ENCODE peak calls at places on chromosomes 12 and 14, in five cellular contexts. D is effector CD4-positive, alpha-beta T cell; E is PC-3; L is HuH-7.5; N is occipital lobe. X is an unnamed sample.

GRCh38 chr12:92444763-92445162 is 258.0 kb upstream of the PLEKHG7 start:
- DNase-seq in E (no peak), L (no peak), D (no peak), N (no peak), X (no peak)

GRCh38 chr12:131052063-131052781 is 98.5 kb downstream of the ADGRD1 start:
- DNase-seq in E (no peak), D (no peak), L (no peak), N (no peak), X (no peak)

GRCh38 chr12:33248364-33248763 is 191.3 kb downstream of the SYT10 start:
- DNase-seq in N (no peak), E (peak), D (no peak), L (no peak), X (no peak)

GRCh38 chr14:94363171-94363624 is 25.2 kb downstream of the SERPINA1 start:
- DNase-seq in D (no peak), E (no peak), N (no peak), L (no peak), X (no peak)

GRCh38 chr14:56730468-56731145 is 79.7 kb downstream of the OTX2 start:
- DNase-seq in D (no peak), N (no peak), E (no peak), L (no peak), X (no peak)

GRCh38 chr14:50551877-50552276 is 8.1 kb upstream of the ATL1 start:
- DNase-seq in D (no peak), L (no peak), E (no peak), N (no peak), X (no peak)

GRCh38 chr12:6193853-6194815 is 6.1 kb upstream of the CD9 start:
- DNase-seq in D (no peak), L (no peak), E (no peak), N (no peak), X (no peak)

GRCh38 chr12:51441583-51441982 is 17.0 kb downstream of the SLC4A8 start:
- DNase-seq in D (no peak), N (peak), E (no peak), L (no peak), X (no peak)

GRCh38 chr12:102592134-102592533 is 111.8 kb upstream of the IGF1 start:
- DNase-seq in N (no peak), L (no peak), E (no peak), D (no peak), X (no peak)

GRCh38 chr12:115149685-115150378 is 465.9 kb upstream of the TBX3 start:
- DNase-seq in N (no peak), L (no peak), D (no peak), E (peak), X (no peak)

GRCh38 chr14:96077983-96078686 is 39.0 kb downstream of the C14orf132 start:
- DNase-seq in E (no peak), L (no peak), D (no peak), N (no peak), X (no peak)

GRCh38 chr14:92624764-92625163 is 111.2 kb downstream of the RIN3 start:
- DNase-seq in E (no peak), N (no peak), L (no peak), D (no peak), X (no peak)

GRCh38 chr12:87427770-87428169 is 601.4 kb downstream of the C12orf50 start:
- DNase-seq in L (no peak), D (no peak), N (no peak), E (peak), X (no peak)

GRCh38 chr14:51157012-51157411 is 62.1 kb upstream of the TRIM9 start:
- DNase-seq in L (no peak), D (no peak), E (peak), N (no peak), X (no peak)

GRCh38 chr14:81550001-81550642 is 16.5 kb upstream of the SEL1L start:
- DNase-seq in N (no peak), L (no peak), D (no peak), E (no peak), X (no peak)

GRCh38 chr14:88955470-88955869 is 131.0 kb downstream of the TTC8 start:
- DNase-seq in L (no peak), E (no peak), D (no peak), N (peak), X (no peak)

GRCh38 chr12:14367097-14367661 is 1.7 kb downstream of the ATF7IP start:
- DNase-seq in E (peak), N (no peak), D (no peak), L (no peak), X (peak)

GRCh38 chr14:23360496-23360895 is 4.5 kb downstream of the EFS start:
- DNase-seq in D (no peak), L (no peak), N (peak), E (no peak), X (no peak)

GRCh38 chr12:49644620-49644994 is 21.2 kb downstream of the PRPF40B start:
- DNase-seq in D (peak), E (peak), N (peak), L (peak), X (peak)

GRCh38 chr14:103604620-103605019 is 24.4 kb upstream of the KLC1 start:
- DNase-seq in N (no peak), D (no peak), E (no peak), L (no peak), X (no peak)

GRCh38 chr14:54730156-54730961 is 163.4 kb downstream of the SAMD4A start:
- DNase-seq in N (no peak), E (peak), D (no peak), L (no peak), X (no peak)

GRCh38 chr14:69288001-69288771 is 28.2 kb downstream of the GALNT16 start:
- DNase-seq in E (peak), N (no peak), L (no peak), D (no peak), X (no peak)

GRCh38 chr14:95314609-95315008 is 5.1 kb downstream of the CLMN start:
- DNase-seq in D (no peak), E (peak), N (no peak), L (no peak), X (no peak)

GRCh38 chr14:27077181-27077738 is 479.4 kb upstream of the NOVA1 start:
- DNase-seq in L (no peak), N (no peak), D (no peak), E (no peak), X (no peak)

X was measured in T follicular helper cell.